ENCODE peak calls at places on chromosomes 4 and X, in four cellular contexts. U, H, T and E are unnamed samples.

GRCh38 chrX:40434947-40435346 is 145.8 kb upstream of the ATP6AP2 start:
- DNase-seq in T (peak; percentile 58), U (peak; percentile 12), H (peak; percentile 62), E (peak; percentile 25)

GRCh38 chr4:118775405-118775804 is 60.5 kb downstream of the SEC24D start:
- DNase-seq in U (no peak), T (no peak), H (no peak), E (no peak)

GRCh38 chr4:151324449-151325319 is 721 bp downstream of the SH3D19 start:
- DNase-seq in U (peak; percentile 47), T (peak; percentile 73), H (peak; percentile 40), E (peak; percentile 62)

GRCh38 chrX:124289443-124289842 is 43.0 kb upstream of the TEX13D start:
- DNase-seq in H (no peak), U (no peak), T (peak; percentile 65), E (no peak)

GRCh38 chr4:97525236-97525635 is 618.0 kb downstream of the STPG2 start:
- DNase-seq in H (no peak), U (no peak), T (no peak), E (no peak)

GRCh38 chr4:160247091-160247656 is 1144.3 kb downstream of the RAPGEF2 start:
- DNase-seq in T (no peak), U (no peak), H (no peak), E (no peak)

GRCh38 chr4:106062452-106062875 is 167.2 kb downstream of the NPNT start:
- DNase-seq in H (no peak), U (peak; percentile 53), T (no peak), E (peak; percentile 86)

GRCh38 chr4:45292844-45293243 is 566.5 kb upstream of the GNPDA2 start:
- DNase-seq in U (no peak), T (no peak), H (no peak), E (no peak)

GRCh38 chr4:185773419-185773818 is 38.6 kb downstream of the SORBS2 start:
- DNase-seq in T (peak; percentile 33), H (no peak), U (no peak), E (no peak)

GRCh38 chr4:150117629-150118028 is 39.4 kb downstream of the DCLK2 start:
- DNase-seq in T (no peak), H (no peak), U (no peak), E (peak; percentile 20)

GRCh38 chrX:91279479-91279878 is 155.2 kb upstream of the PABPC5 start:
- DNase-seq in U (no peak), H (no peak), T (no peak), E (no peak)

GRCh38 chr4:48388504-48389154 is 47.3 kb downstream of the SLAIN2 start:
- DNase-seq in U (no peak), T (no peak), H (no peak), E (peak; percentile 22)

GRCh38 chrX:152600853-152601635 is 36.7 kb upstream of the GABRQ start:
- DNase-seq in H (peak; percentile 51), T (peak; percentile 32), U (no peak), E (no peak)

GRCh38 chrX:30858098-30858497 is 31.0 kb downstream of the TAB3 start:
- DNase-seq in H (no peak), U (no peak), T (peak; percentile 7), E (no peak)

GRCh38 chrX:68685722-68686683 is 38.5 kb downstream of the STARD8 start:
- DNase-seq in T (peak; percentile 72), H (no peak), U (no peak), E (peak; percentile 56)

GRCh38 chr4:15682340-15682725 is 706 bp downstream of the FAM200B start:
- DNase-seq in T (no peak), H (no peak), U (no peak), E (peak; percentile 30)

GRCh38 chr4:37715889-37716402 is 29.8 kb upstream of the RELL1 start:
- DNase-seq in T (no peak), H (no peak), U (no peak), E (peak; percentile 57)

GRCh38 chr4:183182873-183183725 is 84.0 kb downstream of the WWC2 start:
- DNase-seq in U (peak; percentile 72), H (no peak), T (peak; percentile 97), E (peak; percentile 83)

GRCh38 chr4:33340168-33340567 is 2620.0 kb downstream of the PCDH7 start:
- DNase-seq in T (no peak), U (no peak), H (no peak), E (no peak)

GRCh38 chr4:99537674-99538073 is 26.2 kb downstream of the TRMT10A start:
- DNase-seq in U (no peak), T (no peak), H (no peak), E (no peak)

GRCh38 chr4:1409079-1409805 is 3.0 kb upstream of the NKX1-1 start:
- DNase-seq in U (no peak), T (no peak), H (no peak), E (no peak)

GRCh38 chr4:163755013-163755412 is 260.5 kb downstream of the TMA16 start:
- DNase-seq in T (peak; percentile 30), U (no peak), H (no peak), E (peak; percentile 46)

DNA sequence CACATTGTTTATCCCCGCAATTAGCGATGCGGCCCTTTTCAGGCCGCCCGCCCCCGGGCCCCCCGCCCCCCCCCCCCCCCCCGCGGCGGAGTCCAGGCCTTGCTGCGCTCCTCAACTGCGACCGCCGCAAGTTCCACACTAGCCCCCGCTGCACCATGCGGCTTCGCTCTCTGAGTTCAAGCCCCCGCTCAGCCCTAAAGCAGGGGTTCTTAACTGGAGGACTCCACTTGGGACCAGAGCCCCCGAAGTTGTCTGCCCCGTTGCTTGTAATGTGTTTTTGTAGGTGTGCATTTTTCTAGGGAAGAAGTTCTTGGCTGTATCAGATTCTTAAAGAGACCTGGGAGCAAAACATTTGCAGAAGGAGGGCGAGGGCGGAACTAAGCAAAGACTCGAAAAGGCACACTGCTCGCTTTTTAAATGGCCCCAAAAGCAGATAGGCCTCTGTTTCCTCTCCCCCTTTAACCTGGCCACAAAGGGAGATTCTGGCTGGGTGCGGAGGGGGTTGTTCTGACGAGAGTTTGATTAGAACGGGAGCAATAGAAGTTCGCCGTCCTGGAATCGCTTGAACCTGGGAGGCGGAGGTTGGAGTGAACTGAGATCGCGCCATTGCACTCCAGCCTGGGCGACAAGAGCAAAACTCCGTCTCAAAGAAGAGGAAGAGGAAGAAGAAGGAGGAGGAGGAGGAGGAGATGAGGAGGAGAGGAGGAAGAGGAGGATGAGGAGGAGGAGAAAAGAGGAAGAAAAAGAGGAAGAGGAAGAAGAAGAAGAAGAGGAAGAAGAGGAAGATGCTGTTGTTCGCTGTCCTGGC is 2.3 kb upstream of the MSX1 start:
- DNase-seq in T (no peak), U (no peak), H (no peak), E (peak; percentile 18)
- H3K4me3 ChIP-seq in T (no peak overlapping the region), U (no peak overlapping the region), H (peak overlapping the region; percentile 62), E (peak overlapping the region; percentile 14)

DNA sequence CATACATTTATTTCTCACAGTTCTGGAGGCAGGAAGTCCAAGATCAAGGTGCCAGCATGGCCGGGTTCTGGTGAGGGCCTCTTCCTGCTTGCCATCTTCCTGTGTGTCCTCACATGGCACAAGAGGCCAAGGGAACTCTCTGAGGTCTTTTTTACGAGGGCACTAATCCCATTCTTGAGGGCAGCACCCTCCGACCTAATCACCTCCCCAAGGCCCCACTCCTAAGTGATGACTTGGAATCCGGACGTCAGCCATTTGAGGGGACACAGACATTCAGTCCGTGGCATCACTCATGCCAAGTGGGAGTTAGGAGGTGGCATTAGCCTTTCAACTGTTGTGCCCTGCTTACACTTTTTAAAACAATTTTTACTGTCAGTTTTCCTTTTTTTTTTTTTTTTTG is 27.3 kb downstream of the MAN2B2 start:
- DNase-seq in U (no peak), T (no peak), H (no peak), E (no peak)
- TF ChIP-seq CTCF in U (no peak), T (no peak), H (no peak), E (no peak)

DNA sequence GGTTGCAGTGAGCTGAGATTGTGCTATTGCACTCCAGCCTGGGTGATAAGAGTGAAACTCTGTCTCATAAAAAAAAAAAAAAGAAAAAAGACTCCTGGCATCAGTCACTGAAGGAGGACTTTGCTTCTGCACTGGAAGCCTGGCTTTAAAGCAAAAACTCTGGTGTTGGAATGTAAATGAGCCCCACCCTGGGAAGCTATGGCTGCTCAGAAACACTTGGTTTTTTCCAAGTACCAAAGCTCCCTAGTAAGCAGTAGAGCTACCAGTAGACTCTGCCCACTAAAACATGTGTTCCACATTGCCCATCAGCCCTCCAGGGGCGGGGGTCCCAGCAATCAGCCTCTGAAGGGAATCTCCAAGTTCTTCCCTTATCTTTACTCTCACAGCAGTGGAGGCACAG is 154.4 kb downstream of the SHROOM3 start:
- DNase-seq in U (no peak), T (peak; percentile 57), H (no peak), E (peak; percentile 69)
- H3K4me3 ChIP-seq in U (no peak overlapping the region), T (peak overlapping the region; percentile 10), H (no peak overlapping the region), E (no peak overlapping the region)

GRCh38 chr4:91485415-91485814 is 818.4 kb upstream of the GRID2 start:
- DNase-seq in T (no peak), U (no peak), H (no peak), E (no peak)
- TF ChIP-seq CTCF in T (no peak), U (no peak), H (no peak), E (no peak)